ENCODE peak calls at places on chromosomes 1 and 21, in six cellular contexts. X is germinal center; K is stimulated activated CD8-positive, alpha-beta memory T cell treated with anti-CD3 and anti-CD28 coated beads, Interleukin-4, amount 100 ng/mL, for 1 hour; E is RWPE2; B is amygdala; F is SW480. Y is an unnamed sample.

GRCh38 chr1:243968413-243968812 is 82.7 kb upstream of the ZBTB18 start:
- DNase-seq in F (no peak), K (no peak), B (no peak), E (no peak), X (no peak), Y (no peak)

GRCh38 chr1:152960452-152961044 is 9.9 kb upstream of the SPRR4 start:
- DNase-seq in E (no peak), X (no peak), K (no peak), F (no peak), B (no peak), Y (no peak)

GRCh38 chr1:63665824-63666223 is 72.6 kb downstream of the PGM1 start:
- DNase-seq in E (no peak), K (no peak), X (no peak), B (no peak), F (no peak), Y (no peak)

GRCh38 chr1:231387770-231388669 is 34.1 kb downstream of the EGLN1 start:
- DNase-seq in K (no peak), F (peak), E (no peak), B (no peak), X (no peak), Y (no peak)

GRCh38 chr21:16071082-16071481 is 341.3 kb downstream of the USP25 start:
- DNase-seq in E (no peak), B (peak), K (no peak), X (no peak), F (no peak), Y (no peak)

GRCh38 chr1:180527270-180527669 is 24.9 kb upstream of the ACBD6 start:
- DNase-seq in K (no peak), B (no peak), E (no peak), X (no peak), F (peak), Y (peak)

GRCh38 chr1:47664356-47664755 is 226.5 kb downstream of the FOXD2 start:
- DNase-seq in B (no peak), F (no peak), X (no peak), E (no peak), K (no peak), Y (no peak)

GRCh38 chr1:210663730-210664573 is 335.2 kb downstream of the HHAT start:
- DNase-seq in K (no peak), E (no peak), F (no peak), B (no peak), X (no peak), Y (no peak)

GRCh38 chr1:67094191-67094590 is 40.2 kb upstream of the SLC35D1 start:
- DNase-seq in X (no peak), K (no peak), F (no peak), E (no peak), B (no peak), Y (no peak)

GRCh38 chr1:82321794-82322193 is 521.1 kb downstream of the ADGRL2 start:
- DNase-seq in X (no peak), B (no peak), F (no peak), E (peak), K (no peak), Y (no peak)

GRCh38 chr1:53878492-53879105 is 11.0 kb downstream of the YIPF1 start:
- DNase-seq in B (no peak), E (no peak), F (peak), X (no peak), K (no peak), Y (no peak)

GRCh38 chr1:217542837-217543236 is 88.1 kb downstream of the GPATCH2 start:
- DNase-seq in F (no peak), X (peak), E (no peak), K (no peak), B (no peak), Y (no peak)

GRCh38 chr1:212070720-212071302 is 35.3 kb downstream of the DTL start:
- DNase-seq in F (peak), E (no peak), B (no peak), K (no peak), X (peak), Y (no peak)

GRCh38 chr1:7560128-7560527 is 211.0 kb upstream of the VAMP3 start:
- DNase-seq in K (no peak), B (no peak), X (no peak), E (peak), F (no peak), Y (no peak)

GRCh38 chr1:19190468-19190867 is 19.6 kb downstream of the UBR4 start:
- DNase-seq in F (no peak), E (no peak), B (no peak), X (no peak), K (no peak), Y (no peak)

GRCh38 chr1:61087574-61087973 is 5.2 kb downstream of the NFIA start:
- DNase-seq in B (no peak), E (no peak), X (no peak), K (no peak), F (no peak), Y (no peak)

GRCh38 chr21:36976882-36977651 is 10.6 kb upstream of the HLCS start:
- DNase-seq in F (peak), K (no peak), B (no peak), X (peak), E (no peak), Y (peak)

Y was measured in Calu3.